ENCODE peak calls at places on chromosomes 13 and 19, in four cellular contexts. C is HepG2, R is H1, X is K562. Y is an unnamed sample.

GRCh38 chr19:827710-828321 is at the start of gene AZU1:
- DNase-seq in C (no peak), R (no peak), X (no peak), Y (no peak)

GRCh38 chr19:5137571-5138124 is 168.7 kb downstream of the KDM4B start:
- DNase-seq in C (no peak), R (peak; percentile 95), X (peak; percentile 30), Y (peak; percentile 92)

GRCh38 chr13:95447766-95448165 is 104.8 kb upstream of the CLDN10 start:
- DNase-seq in C (no peak), R (no peak), X (no peak), Y (peak; percentile 25)

GRCh38 chr19:5578094-5578846 is 10.5 kb upstream of the TINCR start:
- DNase-seq in C (peak; percentile 38), R (peak; percentile 93), X (peak; percentile 78), Y (peak; percentile 88)

GRCh38 chr13:31044658-31045620 is 112.5 kb downstream of the TEX26 start:
- DNase-seq in C (no peak), R (no peak), X (no peak), Y (no peak)

GRCh38 chr13:50404769-50405168 is 389.5 kb downstream of the KCNRG start:
- DNase-seq in C (no peak), R (no peak), X (no peak), Y (no peak)

GRCh38 chr19:13804830-13805683 is 9.8 kb downstream of the ZSWIM4 start:
- DNase-seq in C (peak; percentile 32), R (peak; percentile 82), X (peak; percentile 35), Y (peak; percentile 79)

GRCh38 chr13:110338441-110339101 is 31.5 kb downstream of the COL4A2 start:
- DNase-seq in C (no peak), R (no peak), X (no peak), Y (no peak)

GRCh38 chr13:72180253-72180952 is 313.4 kb upstream of the DACH1 start:
- DNase-seq in C (no peak), R (no peak), X (no peak), Y (no peak)

GRCh38 chr13:49649244-49649962 is 21.1 kb downstream of the ARL11 start:
- DNase-seq in C (peak; percentile 33), R (no peak), X (no peak), Y (no peak)

GRCh38 chr13:95275322-95276118 is 25.7 kb downstream of the ABCC4 start:
- DNase-seq in C (peak; percentile 73), R (no peak), X (no peak), Y (no peak)

GRCh38 chr13:28529836-28530235 is 34.9 kb upstream of the FLT1 start:
- DNase-seq in C (no peak), R (no peak), X (no peak), Y (no peak)

GRCh38 chr19:49057636-49058234 is at the start of gene CGB7:
- DNase-seq in C (peak; percentile 17), R (peak; percentile 92), X (peak; percentile 53), Y (peak; percentile 86)

GRCh38 chr19:15318241-15318691 is 14.1 kb downstream of the BRD4 start:
- DNase-seq in C (no peak), R (no peak), X (no peak), Y (no peak)

GRCh38 chr13:106528711-106529414 is 6.6 kb downstream of the EFNB2 start:
- DNase-seq in C (no peak), R (no peak), X (no peak), Y (no peak)

GRCh38 chr19:2053601-2054389 is 2.8 kb upstream of the MKNK2 start:
- DNase-seq in C (no peak), R (no peak), X (no peak), Y (no peak)

GRCh38 chr19:56831279-56831678 is 9.2 kb downstream of the PEG3 start:
- DNase-seq in C (no peak), R (no peak), X (no peak), Y (no peak)

GRCh38 chr19:56120371-56121179 is 520 bp downstream of the ZNF787 start:
- DNase-seq in C (peak; percentile 86), R (peak; percentile 73), X (peak; percentile 89), Y (peak; percentile 52)

GRCh38 chr13:28503182-28503980 is 8.5 kb upstream of the FLT1 start:
- DNase-seq in C (no peak), R (no peak), X (no peak), Y (no peak)

GRCh38 chr19:8638078-8638619 is 7.7 kb downstream of the NFILZ start:
- DNase-seq in C (peak; percentile 71), R (no peak), X (no peak), Y (no peak)

GRCh38 chr13:32988588-32989256 is 27.5 kb upstream of the KL start:
- DNase-seq in C (no peak), R (no peak), X (no peak), Y (no peak)

GRCh38 chr19:39659791-39660190 is 4.1 kb downstream of the LGALS16 start:
- DNase-seq in C (no peak), R (no peak), X (no peak), Y (no peak)

GRCh38 chr13:50284540-50284939 is 269.3 kb downstream of the KCNRG start:
- DNase-seq in C (no peak), R (no peak), X (no peak), Y (no peak)

GRCh38 chr13:48630291-48630690 is 23.4 kb upstream of the CYSLTR2 start:
- DNase-seq in C (no peak), R (no peak), X (no peak), Y (no peak)

GRCh38 chr19:7257148-7258041 is 36.8 kb downstream of the INSR start:
- DNase-seq in C (peak; percentile 68), R (no peak), X (peak; percentile 28), Y (no peak)

GRCh38 chr19:7772752-7773291 is 9.8 kb downstream of the CLEC4M start:
- DNase-seq in C (no peak), R (no peak), X (peak; percentile 19), Y (no peak)

GRCh38 chr13:76825415-76825814 is 60.8 kb downstream of the KCTD12 start:
- DNase-seq in C (no peak), R (no peak), X (no peak), Y (no peak)

GRCh38 chr13:84917252-84917878 is 881.9 kb downstream of the SLITRK6 start:
- DNase-seq in C (peak; percentile 8), R (no peak), X (no peak), Y (no peak)

GRCh38 chr19:961866-962620 is 22.1 kb upstream of the WDR18 start:
- DNase-seq in C (peak; percentile 20), R (no peak), X (peak; percentile 97), Y (no peak)

DNA sequence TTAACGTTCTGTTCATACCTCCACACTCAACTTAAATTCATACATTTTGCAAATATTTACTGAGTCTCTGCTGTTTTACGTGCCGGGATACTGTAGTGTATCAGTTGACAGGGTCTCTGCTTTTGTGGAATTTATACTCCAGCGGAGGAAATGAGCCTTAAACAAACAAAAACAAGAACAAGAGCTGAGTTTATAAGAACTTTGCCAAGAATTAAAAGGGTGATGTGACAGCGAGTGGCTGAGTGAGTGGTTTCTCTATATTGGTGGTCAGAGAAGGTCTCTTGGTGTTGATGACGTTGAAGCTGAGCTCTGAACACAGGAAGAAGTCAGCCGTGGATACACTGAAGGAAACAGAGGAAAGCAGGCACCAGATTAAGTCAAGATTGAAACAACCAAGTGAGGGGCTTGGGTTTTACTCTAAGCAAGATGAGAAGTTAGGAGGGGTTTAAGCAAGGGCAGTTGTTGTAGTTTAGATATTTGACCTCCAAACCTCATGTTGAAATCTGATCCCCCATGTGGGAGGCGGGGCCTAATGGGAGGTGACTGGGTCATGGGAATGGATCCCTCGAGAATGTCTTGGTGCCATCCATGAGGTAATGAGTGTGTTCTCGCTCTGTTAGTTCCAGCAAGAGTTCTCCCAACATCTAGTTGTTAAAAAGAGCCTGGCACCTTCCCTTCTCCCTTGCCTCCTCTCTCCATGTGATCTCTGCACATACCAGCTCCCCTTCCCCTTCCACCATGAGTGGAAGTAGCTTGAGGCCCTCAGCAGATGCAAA is 248.3 kb downstream of the DCLK1 start:
- DNase-seq in C (no peak), R (no peak), X (no peak), Y (peak; percentile 16)
- TF ChIP-seq ATF2 in C (no peak), R (no peak), X (no peak), Y (no peak)

DNA sequence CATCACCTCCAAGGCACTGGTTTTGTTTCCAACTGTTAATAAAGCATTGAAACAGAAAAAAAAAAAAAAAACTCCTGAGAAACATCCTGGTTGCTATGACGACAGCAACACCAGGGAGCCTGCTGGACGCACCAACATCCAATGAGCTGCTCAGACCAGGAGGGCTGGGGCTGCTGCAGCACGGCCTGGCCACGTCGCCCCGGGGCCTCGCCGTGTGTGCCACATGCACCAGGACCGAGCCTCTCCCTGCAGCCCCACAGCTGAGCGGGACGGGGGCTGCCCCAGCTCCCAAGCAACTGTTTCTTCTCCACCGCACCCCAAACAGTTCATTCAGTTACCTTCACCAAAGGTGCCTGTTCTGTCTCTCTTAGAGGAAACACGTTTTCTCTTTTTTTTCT is 54.5 kb downstream of the RASA3 start:
- DNase-seq in C (no peak), R (no peak), X (no peak), Y (no peak)
- TF ChIP-seq ATF2 in C (no peak), R (no peak), X (no peak), Y (no peak)

DNA sequence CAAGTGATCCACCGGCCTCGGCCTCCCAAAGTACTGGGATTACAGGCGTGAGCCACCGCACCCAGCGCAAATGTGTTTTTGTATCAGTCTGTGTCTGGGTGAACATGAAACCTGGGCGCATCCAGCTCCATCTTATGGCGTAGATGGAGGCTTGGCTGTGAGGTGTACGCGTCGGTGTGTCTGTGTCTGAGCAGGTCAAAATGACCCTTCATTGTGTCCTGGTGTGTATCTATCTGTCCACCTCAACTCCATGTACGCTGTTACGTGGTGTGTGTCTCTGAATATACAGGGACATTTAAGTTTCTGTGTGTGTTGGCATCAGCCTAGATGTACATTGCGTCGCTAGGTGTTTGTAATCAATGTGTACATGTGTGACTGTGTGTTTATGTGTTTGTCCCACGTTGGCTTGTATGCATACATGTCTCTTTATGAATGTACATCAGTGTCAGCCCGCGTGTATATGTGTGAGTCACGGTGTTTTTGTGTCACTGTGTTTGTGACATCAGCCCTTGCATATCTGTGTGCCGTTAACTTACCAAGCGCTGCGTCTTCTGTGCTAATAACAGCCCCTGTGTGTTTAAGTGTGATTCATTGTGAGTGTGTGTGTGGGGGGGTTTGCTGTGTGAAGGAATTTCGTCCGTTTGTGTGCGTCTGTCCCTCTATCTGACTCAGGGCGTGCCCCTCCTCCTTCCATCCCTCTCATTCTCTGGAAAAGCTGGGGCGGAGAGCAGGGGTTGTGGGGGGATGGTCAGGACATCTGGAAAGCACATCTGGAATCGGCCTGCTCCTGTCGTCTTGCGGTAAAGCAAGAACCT is 6.4 kb downstream of the AXL start:
- DNase-seq in C (peak; percentile 91), R (no peak), X (peak; percentile 83), Y (peak; percentile 63)
- TF ChIP-seq ATF2 in C (no peak), R (no peak), X (no peak), Y (no peak)

DNA sequence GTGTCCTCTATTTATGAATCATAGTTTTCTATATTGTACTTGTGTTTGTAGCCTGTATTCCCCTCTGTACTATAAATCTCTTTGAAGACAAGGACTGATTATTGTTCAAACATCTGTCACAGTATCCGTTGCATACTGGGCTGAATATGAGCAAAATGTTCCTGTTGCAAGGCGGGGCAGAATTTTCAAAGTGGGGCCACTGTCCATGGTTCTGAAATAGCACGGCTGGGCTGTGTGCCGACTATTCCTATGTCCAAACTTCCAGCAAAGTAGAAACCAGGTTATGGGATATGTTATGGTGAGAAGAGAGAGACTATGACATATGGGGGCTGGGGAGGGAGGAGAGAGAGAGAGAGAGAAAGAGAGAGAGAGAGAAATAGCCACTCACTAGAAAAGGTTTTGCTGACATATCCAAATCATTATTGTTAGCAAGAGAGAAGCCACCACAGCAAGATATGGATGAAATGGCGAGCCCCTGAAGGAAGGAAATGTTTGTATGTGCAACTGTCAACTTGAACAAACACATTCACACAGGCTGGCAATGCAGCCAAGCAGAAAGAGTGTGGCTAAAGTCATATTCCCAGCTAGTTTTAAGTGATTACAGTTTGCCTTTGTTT is 107.0 kb upstream of the GPR12 start:
- DNase-seq in C (no peak), R (peak; percentile 62), X (peak; percentile 18), Y (peak; percentile 36)
- TF ChIP-seq ATF2 in C (no peak), R (no peak), X (no peak), Y (no peak)

Y was measured in WTC11.